ENCODE peak calls at places on chromosome 7, in five cellular contexts. Q, B, Y, K and M are unnamed samples.

GRCh38 chr7:69204936-69205335 is 393.3 kb upstream of the AUTS2 start:
- DNase-seq in B (no peak), K (no peak), Y (no peak), Q (no peak), M (no peak)

GRCh38 chr7:91759205-91759863 is 121.2 kb downstream of the MTERF1 start:
- DNase-seq in K (no peak), Q (no peak), Y (peak; percentile 93), B (peak; percentile 19), M (no peak)

GRCh38 chr7:48102530-48102929 is 13.5 kb downstream of the UPP1 start:
- DNase-seq in K (no peak), Y (no peak), B (no peak), Q (peak; percentile 2), M (no peak)

GRCh38 chr7:141666071-141666470 is 35.9 kb downstream of the DENND11 start:
- DNase-seq in Y (no peak), B (no peak), Q (no peak), K (no peak), M (no peak)

GRCh38 chr7:37986780-37987380 is 66.4 kb downstream of the EPDR1 start:
- DNase-seq in B (no peak), Y (no peak), K (no peak), Q (no peak), M (no peak)

GRCh38 chr7:102073931-102074880 is 212.5 kb upstream of the SH2B2 start:
- DNase-seq in B (no peak), K (no peak), Y (peak; percentile 45), Q (no peak), M (no peak)

GRCh38 chr7:130453051-130453450 is 12.2 kb upstream of the CEP41 start:
- DNase-seq in B (no peak), Y (no peak), Q (no peak), K (no peak), M (no peak)

GRCh38 chr7:112160771-112161150 is 45.4 kb downstream of the DOCK4 start:
- DNase-seq in K (no peak), B (no peak), Q (no peak), Y (no peak), M (no peak)

GRCh38 chr7:50347693-50348092 is 43.2 kb downstream of the IKZF1 start:
- DNase-seq in B (no peak), K (no peak), Q (no peak), Y (no peak), M (no peak)

GRCh38 chr7:80884511-80885195 is 34.2 kb downstream of the SEMA3C start:
- DNase-seq in Y (no peak), K (no peak), Q (no peak), B (no peak), M (no peak)

GRCh38 chr7:35691827-35692307 is 3.1 kb downstream of the HERPUD2 start:
- DNase-seq in Y (peak; percentile 22), Q (no peak), K (no peak), B (no peak), M (peak; percentile 77)

GRCh38 chr7:122767339-122767738 is 64.6 kb upstream of the RNF148 start:
- DNase-seq in K (no peak), Y (no peak), Q (no peak), B (no peak), M (no peak)

GRCh38 chr7:142482899-142483658 is 225.2 kb upstream of the PRSS58 start:
- DNase-seq in B (peak; percentile 52), Y (peak; percentile 69), K (peak; percentile 35), Q (peak; percentile 69), M (peak; percentile 80)

GRCh38 chr7:4854916-4855315 is 6.9 kb downstream of the PAPOLB start:
- DNase-seq in K (no peak), Q (no peak), B (no peak), Y (no peak), M (no peak)

GRCh38 chr7:37247881-37248280 is 200.8 kb downstream of the ELMO1 start:
- DNase-seq in B (no peak), K (no peak), Q (no peak), Y (no peak), M (no peak)

GRCh38 chr7:16446508-16446907 is 19.0 kb downstream of the SOSTDC1 start:
- DNase-seq in Q (no peak), B (no peak), K (no peak), Y (no peak), M (no peak)

GRCh38 chr7:31744294-31744874 is 57.4 kb downstream of the PPP1R17 start:
- DNase-seq in K (peak; percentile 53), Y (peak; percentile 65), B (peak; percentile 65), Q (peak; percentile 67), M (no peak)

GRCh38 chr7:149505551-149505950 is 7.9 kb upstream of the ZNF746 start:
- DNase-seq in K (no peak), B (no peak), Y (no peak), Q (no peak), M (no peak)

GRCh38 chr7:12570529-12571461 is at the start of gene SCIN:
- DNase-seq in Q (peak; percentile 75), B (peak; percentile 25), K (no peak), Y (peak; percentile 79), M (peak; percentile 79)
- H3K27me3 ChIP-seq in Q (peaks cover 29% of the 10 kb centered on the region), B (no peaks in the 10 kb centered on the region), K (no peaks in the 10 kb centered on the region), Y (peaks cover 21% of the 10 kb centered on the region), M (peaks cover 18% of the 10 kb centered on the region)

DNA sequence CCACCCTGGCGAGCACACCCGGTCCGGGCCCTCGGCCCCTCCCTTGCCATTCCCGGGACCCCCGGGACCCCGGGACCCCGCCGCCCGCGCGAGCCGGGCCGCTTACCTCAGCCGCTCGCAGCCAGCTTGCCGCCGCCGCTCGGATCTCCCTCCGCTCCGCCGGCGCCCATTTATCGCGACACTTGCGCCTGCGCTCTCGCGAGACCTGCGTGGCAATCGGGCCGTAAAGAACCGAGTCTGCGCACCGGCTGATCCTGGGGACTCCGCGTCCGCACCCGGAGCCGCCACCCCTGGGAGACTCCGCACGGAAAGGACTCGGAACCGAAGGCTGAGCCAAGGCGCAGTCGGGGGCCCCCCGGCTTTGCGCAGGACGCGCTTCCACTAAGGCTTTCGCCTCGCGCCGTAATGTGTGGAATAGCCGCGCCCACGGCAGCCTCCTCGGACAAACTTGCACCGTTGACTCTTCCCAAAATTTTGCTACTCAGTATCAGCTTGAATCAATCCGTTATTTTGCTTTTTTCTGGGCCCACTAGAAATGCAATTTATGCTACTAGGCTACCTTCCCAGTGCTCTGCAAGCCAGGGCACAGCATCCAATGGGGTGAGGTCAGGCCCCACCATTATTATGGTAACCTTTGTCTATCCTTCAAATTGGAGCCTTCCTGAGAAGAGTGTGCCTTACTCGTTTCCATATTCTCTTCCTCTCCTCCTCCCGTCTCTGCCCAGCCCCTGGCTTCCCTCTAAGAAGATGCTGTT is at the start of gene MAD1L1:
- DNase-seq in Q (peak; percentile 94), K (peak; percentile 81), Y (peak; percentile 93), B (peak; percentile 91), M (peak; percentile 98)
- TF ChIP-seq POLR2A in Q (peak; percentile 80), K (peak; percentile 54), Y (peak; percentile 31), B (peak; percentile 2), M (no peak)

GRCh38 chr7:22060863-22061262 is 115.2 kb upstream of the CDCA7L start:
- DNase-seq in K (no peak), Y (no peak), B (no peak), Q (no peak), M (no peak)
- H3K27me3 ChIP-seq in K (no peaks in the 10 kb centered on the region), Y (no peaks in the 10 kb centered on the region), B (no peaks in the 10 kb centered on the region), Q (no peaks in the 10 kb centered on the region), M (peaks cover 6% of the 10 kb centered on the region)

GRCh38 chr7:124929467-124930172 is at the start of gene POT1:
- DNase-seq in Y (peak; percentile 97), Q (peak; percentile 95), B (peak; percentile 97), K (peak; percentile 99), M (peak; percentile 99)
- TF ChIP-seq POLR2A in Y (peak; percentile 24), Q (peak; percentile 78), B (no peak), K (peak; percentile 40), M (no peak)

DNA sequence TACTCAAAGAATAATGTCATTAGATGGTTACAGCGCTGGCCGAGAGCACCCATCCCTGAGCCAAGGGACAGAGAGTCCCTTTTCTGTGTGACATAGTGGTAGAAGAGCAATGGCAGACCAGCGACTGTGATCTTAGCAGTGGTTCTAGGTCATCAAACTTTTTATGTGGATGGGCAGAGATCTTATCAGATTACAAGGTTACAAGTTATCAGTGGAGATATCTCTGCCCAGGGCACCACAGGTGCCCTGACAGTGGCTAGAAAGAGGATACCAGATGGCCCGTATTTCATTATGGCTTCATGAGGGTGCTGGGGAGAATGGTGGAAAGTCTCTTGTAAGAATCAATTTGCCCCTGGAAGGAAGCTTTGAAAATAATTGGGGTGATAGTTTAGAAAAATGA is 62.7 kb downstream of the CYCS start:
- DNase-seq in K (no peak), Y (no peak), B (no peak), Q (no peak), M (no peak)
- H3K27me3 ChIP-seq in K (no peaks in the 10 kb centered on the region), Y (no peaks in the 10 kb centered on the region), B (no peaks in the 10 kb centered on the region), Q (no peaks in the 10 kb centered on the region), M (no peaks in the 10 kb centered on the region)

DNA sequence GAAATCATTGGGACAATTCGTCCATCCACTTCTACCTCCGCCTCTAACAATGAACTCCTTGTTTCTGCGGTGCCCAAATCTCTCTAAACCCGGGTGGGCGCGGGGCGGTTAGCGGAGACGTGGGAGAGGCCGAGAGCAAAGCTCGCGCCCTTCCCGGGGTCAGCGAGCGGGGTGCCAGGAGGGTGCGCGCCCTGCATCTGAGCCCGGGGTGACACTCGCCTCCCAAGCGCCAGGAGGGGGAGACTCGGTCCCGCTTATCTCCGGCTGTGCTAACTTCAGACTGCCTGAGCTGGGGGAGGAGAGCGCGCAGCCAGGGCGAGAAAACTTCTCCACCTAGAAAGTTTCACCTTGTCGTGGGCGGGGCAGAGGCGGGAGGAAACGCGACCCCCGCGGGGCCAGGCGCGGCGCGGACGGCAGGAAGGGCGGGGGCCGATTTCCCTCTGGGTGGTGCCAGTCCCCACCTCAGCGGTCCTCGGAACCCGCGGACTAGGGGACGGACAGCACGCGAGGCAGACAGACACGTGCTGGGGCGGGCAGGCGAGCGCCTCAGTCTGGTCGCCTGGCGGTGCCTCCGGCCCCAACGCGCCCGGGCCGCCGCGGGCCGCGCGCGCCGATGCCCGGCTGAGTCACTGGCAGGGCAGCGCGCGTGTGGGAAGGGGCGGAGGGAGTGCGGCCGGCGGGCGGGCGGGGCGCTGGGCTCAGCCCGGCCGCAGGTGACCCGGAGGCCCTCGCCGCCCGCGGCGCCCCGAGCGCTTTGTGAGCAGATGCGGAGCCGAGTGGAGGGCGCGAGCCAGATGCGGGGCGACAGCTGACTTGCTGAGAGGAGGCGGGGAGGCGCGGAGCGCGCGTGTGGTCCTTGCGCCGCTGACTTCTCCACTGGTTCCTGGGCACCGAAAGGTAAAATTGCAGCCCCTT is at the start of gene MET:
- DNase-seq in K (peak; percentile 84), Y (peak; percentile 86), B (peak; percentile 86), Q (peak; percentile 83), M (peak; percentile 86)
- TF ChIP-seq POLR2A in K (peak; percentile 68), Y (no peak), B (peak; percentile 73), Q (peak; percentile 38), M (no peak)

GRCh38 chr7:121266307-121266894 is 62.4 kb upstream of the WNT16 start:
- DNase-seq in K (no peak), Y (no peak), Q (no peak), B (no peak), M (no peak)
- H3K27me3 ChIP-seq in K (no peaks in the 10 kb centered on the region), Y (no peaks in the 10 kb centered on the region), Q (no peaks in the 10 kb centered on the region), B (no peaks in the 10 kb centered on the region), M (no peaks in the 10 kb centered on the region)